ENCODE peak calls at places on chromosomes 5 and 9, in eight cellular contexts. One of them, this sample, is unnamed. For H3K79me2, the result is how much of the 10 kb centered on the place peaks cover.

GRCh38 chr9:36423196-36423595 is 23.1 kb upstream of the RNF38 start:
- DNase-seq in PC-9: no peak
- DNase-seq in HCT116: no peak
- DNase-seq in MM.1S: no peak
- DNase-seq in H1: no peak
- DNase-seq in PC-3: no peak
- DNase-seq in GM23248: no peak
- DNase-seq in SK-N-SH: no peak
- DNase-seq in this sample: no peak

GRCh38 chr5:130939059-130939458 is 226.0 kb downstream of the HINT1 start:
- DNase-seq in GM23248: no peak
- DNase-seq in HCT116: no peak
- DNase-seq in MM.1S: no peak
- DNase-seq in SK-N-SH: no peak
- DNase-seq in PC-9: no peak
- DNase-seq in PC-3: no peak
- DNase-seq in H1: no peak
- DNase-seq in this sample: no peak

GRCh38 chr9:126450537-126451205 is 124.0 kb downstream of the MVB12B start:
- DNase-seq in H1: no peak
- DNase-seq in SK-N-SH: no peak
- DNase-seq in PC-9: no peak
- DNase-seq in HCT116: no peak
- DNase-seq in GM23248: no peak
- DNase-seq in PC-3: no peak
- DNase-seq in MM.1S: no peak
- DNase-seq in this sample: no peak

GRCh38 chr5:12662545-12663314 is 758.5 kb upstream of the CTNND2 start:
- DNase-seq in MM.1S: no peak
- DNase-seq in SK-N-SH: no peak
- DNase-seq in GM23248: no peak
- DNase-seq in HCT116: no peak
- DNase-seq in PC-9: no peak
- DNase-seq in PC-3: no peak
- DNase-seq in H1: no peak
- DNase-seq in this sample: no peak

GRCh38 chr9:110109331-110110110 is 98.4 kb downstream of the C9orf152 start:
- DNase-seq in SK-N-SH: no peak
- DNase-seq in GM23248: no peak
- DNase-seq in MM.1S: no peak
- DNase-seq in H1: no peak
- DNase-seq in PC-3: no peak
- DNase-seq in HCT116: no peak
- DNase-seq in PC-9: peak
- DNase-seq in this sample: peak

GRCh38 chr5:60829490-60830266 is 14.4 kb downstream of the ELOVL7 start:
- DNase-seq in GM23248: no peak
- DNase-seq in HCT116: no peak
- DNase-seq in MM.1S: peak
- DNase-seq in SK-N-SH: no peak
- DNase-seq in PC-3: no peak
- DNase-seq in H1: no peak
- DNase-seq in PC-9: no peak
- DNase-seq in this sample: no peak

GRCh38 chr9:124835026-124835501 is 18.2 kb upstream of the WDR38 start:
- DNase-seq in HCT116: no peak
- DNase-seq in GM23248: peak
- DNase-seq in H1: no peak
- DNase-seq in MM.1S: no peak
- DNase-seq in SK-N-SH: peak
- DNase-seq in PC-9: peak
- DNase-seq in PC-3: peak
- DNase-seq in this sample: peak

GRCh38 chr5:171806976-171807823 is 21.6 kb downstream of the SMIM23 start:
- DNase-seq in PC-3: peak
- DNase-seq in PC-9: peak
- DNase-seq in GM23248: peak
- DNase-seq in H1: no peak
- DNase-seq in MM.1S: no peak
- DNase-seq in HCT116: no peak
- DNase-seq in SK-N-SH: no peak
- DNase-seq in this sample: peak

GRCh38 chr9:27528886-27529315 is 713 bp downstream of the MOB3B start:
- DNase-seq in H1: no peak
- DNase-seq in SK-N-SH: no peak
- DNase-seq in PC-3: no peak
- DNase-seq in GM23248: peak
- DNase-seq in HCT116: no peak
- DNase-seq in PC-9: peak
- DNase-seq in MM.1S: no peak
- DNase-seq in this sample: peak

GRCh38 chr9:277595-278330 is 63.1 kb downstream of the DOCK8 start:
- DNase-seq in PC-9: no peak
- DNase-seq in HCT116: no peak
- DNase-seq in SK-N-SH: no peak
- DNase-seq in GM23248: no peak
- DNase-seq in H1: no peak
- DNase-seq in PC-3: no peak
- DNase-seq in MM.1S: no peak
- DNase-seq in this sample: no peak

GRCh38 chr5:2164586-2164985 is 281.9 kb upstream of the IRX4 start:
- DNase-seq in GM23248: no peak
- DNase-seq in HCT116: no peak
- DNase-seq in SK-N-SH: no peak
- DNase-seq in MM.1S: no peak
- DNase-seq in PC-3: no peak
- DNase-seq in H1: no peak
- DNase-seq in PC-9: no peak
- DNase-seq in this sample: no peak

GRCh38 chr5:95720094-95720793 is 10.9 kb upstream of the RHOBTB3 start:
- DNase-seq in SK-N-SH: no peak
- DNase-seq in HCT116: no peak
- DNase-seq in PC-3: no peak
- DNase-seq in GM23248: peak
- DNase-seq in MM.1S: no peak
- DNase-seq in PC-9: no peak
- DNase-seq in H1: no peak
- DNase-seq in this sample: no peak

GRCh38 chr5:41558295-41558694 is 47.9 kb upstream of the PLCXD3 start:
- DNase-seq in MM.1S: no peak
- DNase-seq in HCT116: no peak
- DNase-seq in GM23248: no peak
- DNase-seq in PC-3: no peak
- DNase-seq in SK-N-SH: no peak
- DNase-seq in H1: no peak
- DNase-seq in PC-9: no peak
- DNase-seq in this sample: no peak

GRCh38 chr5:30502277-30502676 is 691.2 kb upstream of the CDH6 start:
- DNase-seq in MM.1S: no peak
- DNase-seq in HCT116: no peak
- DNase-seq in PC-9: no peak
- DNase-seq in H1: no peak
- DNase-seq in SK-N-SH: no peak
- DNase-seq in GM23248: peak
- DNase-seq in PC-3: peak
- DNase-seq in this sample: peak

GRCh38 chr9:1982074-1982473 is 33.1 kb upstream of the SMARCA2 start:
- DNase-seq in GM23248: no peak
- DNase-seq in H1: no peak
- DNase-seq in HCT116: no peak
- DNase-seq in PC-9: no peak
- DNase-seq in PC-3: no peak
- DNase-seq in MM.1S: no peak
- DNase-seq in SK-N-SH: no peak
- DNase-seq in this sample: no peak

GRCh38 chr5:76345582-76345981 is 57.5 kb upstream of the IQGAP2 start:
- DNase-seq in MM.1S: no peak
- DNase-seq in PC-3: peak
- DNase-seq in HCT116: no peak
- DNase-seq in GM23248: no peak
- DNase-seq in PC-9: no peak
- DNase-seq in H1: no peak
- DNase-seq in SK-N-SH: no peak
- DNase-seq in this sample: no peak

GRCh38 chr9:101706929-101707328 is 31.5 kb downstream of the GRIN3A start:
- DNase-seq in PC-3: no peak
- DNase-seq in H1: no peak
- DNase-seq in MM.1S: no peak
- DNase-seq in HCT116: no peak
- DNase-seq in GM23248: no peak
- DNase-seq in PC-9: no peak
- DNase-seq in SK-N-SH: peak
- DNase-seq in this sample: no peak

DNA sequence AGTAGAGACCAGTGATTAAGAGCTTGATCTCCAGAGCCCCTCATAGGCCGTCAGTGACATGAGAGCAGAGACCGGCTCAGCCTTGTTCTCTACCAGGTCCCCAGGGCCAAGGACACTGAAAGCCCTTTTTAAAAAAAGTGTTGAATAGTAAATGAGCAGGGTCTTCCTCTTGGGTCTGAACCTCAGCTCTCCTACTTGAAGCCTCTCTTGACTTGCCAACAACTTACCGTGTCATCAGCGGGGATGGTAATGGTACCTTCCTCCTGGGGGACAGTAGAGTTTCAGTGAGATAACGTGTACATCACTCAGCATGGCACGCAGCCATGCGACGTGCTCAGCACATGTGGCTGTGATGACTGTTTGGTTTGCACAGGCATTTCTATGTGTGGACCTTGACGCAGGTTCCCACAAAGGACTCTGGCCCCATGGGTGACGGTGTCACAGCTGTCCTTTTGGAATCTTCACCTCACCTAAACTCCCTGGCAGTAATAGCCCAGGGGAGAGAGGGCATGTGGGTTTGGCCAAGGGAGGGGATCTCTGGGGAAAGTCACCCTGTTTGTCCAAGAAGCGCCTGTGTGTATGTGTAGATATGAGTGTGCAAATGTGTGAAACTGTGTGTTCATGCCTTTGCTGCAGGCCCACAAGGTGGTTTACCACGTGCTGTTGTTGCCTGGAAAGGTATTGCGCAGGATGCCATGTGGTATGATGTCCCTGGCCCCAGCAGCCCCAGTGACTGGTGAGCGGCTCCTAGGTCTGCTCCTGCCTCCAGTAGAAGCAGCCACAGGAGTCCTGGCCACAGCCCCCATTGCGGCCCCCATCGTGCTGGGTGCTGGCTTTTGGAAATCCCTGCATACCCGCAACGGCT is 18.7 kb downstream of the ERGIC1 start:
- DNase-seq in MM.1S: no peak
- DNase-seq in H1: no peak
- DNase-seq in GM23248: peak
- DNase-seq in SK-N-SH: no peak
- DNase-seq in PC-9: no peak
- DNase-seq in HCT116: no peak
- DNase-seq in PC-3: no peak
- DNase-seq in this sample: no peak
- H3K79me2 ChIP-seq in MM.1S: half or more
- H3K79me2 ChIP-seq in H1: under half
- H3K79me2 ChIP-seq in GM23248: half or more
- H3K79me2 ChIP-seq in SK-N-SH: half or more
- H3K79me2 ChIP-seq in PC-9: half or more
- H3K79me2 ChIP-seq in HCT116: under half
- H3K79me2 ChIP-seq in PC-3: half or more
- H3K79me2 ChIP-seq in this sample: half or more

DNA sequence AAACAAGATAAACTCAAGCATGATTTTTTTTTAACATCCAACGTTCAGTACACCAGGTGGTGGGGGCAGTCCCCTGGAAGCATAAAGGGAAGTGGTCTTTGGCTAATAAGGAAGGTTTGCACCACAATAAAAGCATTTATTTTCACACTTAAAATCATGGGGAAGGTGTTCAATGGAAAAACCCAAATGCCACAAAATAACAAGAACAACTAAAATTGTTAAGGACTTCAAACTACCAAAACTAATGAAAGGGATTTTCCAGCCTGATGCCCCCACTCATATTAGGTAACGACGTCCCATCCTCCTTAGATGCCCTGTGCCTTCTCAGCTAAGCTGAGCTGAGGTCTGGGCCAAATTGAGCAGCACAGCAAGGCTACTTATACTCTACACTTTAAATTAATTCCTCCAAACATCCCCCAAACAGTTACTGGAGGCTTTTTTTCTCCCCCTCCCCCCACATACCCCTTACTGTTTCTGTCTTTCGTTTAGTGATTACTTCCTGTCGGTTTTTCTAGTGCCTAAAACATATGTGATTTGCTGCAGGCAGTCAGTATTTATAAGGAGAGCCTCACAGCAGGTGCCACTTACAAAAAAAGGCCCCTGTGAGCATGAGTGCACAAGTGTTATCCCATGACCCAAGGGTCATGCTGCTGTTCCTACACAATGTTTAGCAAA is 259.7 kb upstream of the ZNF608 start:
- DNase-seq in SK-N-SH: no peak
- DNase-seq in MM.1S: peak
- DNase-seq in GM23248: no peak
- DNase-seq in PC-9: no peak
- DNase-seq in PC-3: no peak
- DNase-seq in H1: no peak
- DNase-seq in HCT116: no peak
- DNase-seq in this sample: no peak
- H3K79me2 ChIP-seq in SK-N-SH: under half
- H3K79me2 ChIP-seq in MM.1S: under half
- H3K79me2 ChIP-seq in GM23248: under half
- H3K79me2 ChIP-seq in PC-9: under half
- H3K79me2 ChIP-seq in PC-3: under half
- H3K79me2 ChIP-seq in H1: under half
- H3K79me2 ChIP-seq in HCT116: under half
- H3K79me2 ChIP-seq in this sample: under half

GRCh38 chr9:121199921-121200320 is 1.7 kb downstream of the RAB14 start:
- DNase-seq in GM23248: peak
- DNase-seq in MM.1S: no peak
- DNase-seq in HCT116: no peak
- DNase-seq in PC-9: no peak
- DNase-seq in PC-3: peak
- DNase-seq in SK-N-SH: no peak
- DNase-seq in H1: no peak
- DNase-seq in this sample: no peak
- H3K79me2 ChIP-seq in GM23248: half or more
- H3K79me2 ChIP-seq in MM.1S: half or more
- H3K79me2 ChIP-seq in HCT116: half or more
- H3K79me2 ChIP-seq in PC-9: half or more
- H3K79me2 ChIP-seq in PC-3: half or more
- H3K79me2 ChIP-seq in SK-N-SH: half or more
- H3K79me2 ChIP-seq in H1: under half
- H3K79me2 ChIP-seq in this sample: half or more

DNA sequence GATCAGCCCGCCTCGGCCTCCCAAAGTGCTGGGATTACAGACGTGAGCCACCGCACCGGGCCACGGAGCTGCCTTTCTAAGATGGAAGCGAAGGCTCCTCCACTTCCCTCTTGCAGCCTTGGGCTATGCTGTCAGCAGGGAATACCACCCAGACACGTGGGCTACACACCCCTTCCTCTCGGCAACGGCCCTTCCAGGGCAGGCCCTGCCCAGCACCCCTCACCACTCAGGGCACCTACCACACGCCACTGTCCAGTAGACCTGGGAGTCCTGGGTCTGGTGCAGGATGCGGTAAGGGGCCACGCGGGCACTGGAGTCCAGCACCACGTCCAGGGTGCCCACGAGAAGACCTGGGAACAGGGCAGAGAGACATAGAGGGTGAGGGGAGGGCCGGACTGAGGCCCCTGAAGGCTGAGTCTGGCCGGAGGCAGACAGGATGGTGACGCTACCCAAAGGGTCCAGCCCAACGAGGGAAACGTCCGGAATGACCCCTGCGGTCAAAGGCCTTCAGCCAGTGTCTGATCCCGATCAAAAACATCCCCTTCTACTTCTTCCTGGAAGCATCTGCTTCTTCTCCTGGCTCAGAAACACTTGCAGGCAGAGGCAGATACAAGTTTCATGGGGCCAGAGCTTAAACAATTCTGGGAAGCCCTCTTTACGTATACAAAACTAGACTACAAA is 3.1 kb downstream of the TBC1D9B start:
- DNase-seq in H1: no peak
- DNase-seq in PC-9: no peak
- DNase-seq in HCT116: no peak
- DNase-seq in MM.1S: no peak
- DNase-seq in GM23248: no peak
- DNase-seq in SK-N-SH: no peak
- DNase-seq in PC-3: no peak
- DNase-seq in this sample: no peak
- H3K79me2 ChIP-seq in H1: under half
- H3K79me2 ChIP-seq in PC-9: under half
- H3K79me2 ChIP-seq in HCT116: half or more
- H3K79me2 ChIP-seq in MM.1S: under half
- H3K79me2 ChIP-seq in GM23248: half or more
- H3K79me2 ChIP-seq in SK-N-SH: half or more
- H3K79me2 ChIP-seq in PC-3: under half
- H3K79me2 ChIP-seq in this sample: half or more